ENCODE peak calls at places on chromosome 5, in six cellular contexts. W is MM.1S, R is HCT116, C is PC-3, G is neural progenitor cell, U is SK-N-SH. T is an unnamed sample.

GRCh38 chr5:128199104-128199503 is 115.5 kb downstream of the SLC12A2 start:
- DNase-seq in R (peak), C (peak), U (no peak), W (no peak), G (no peak), T (no peak)

GRCh38 chr5:56055287-56055686 is 60.5 kb upstream of the IL6ST start:
- DNase-seq in C (no peak), U (no peak), G (no peak), R (no peak), W (no peak), T (peak)

GRCh38 chr5:74801197-74801596 is 34.1 kb downstream of the NSA2 start:
- DNase-seq in C (no peak), R (no peak), G (no peak), U (no peak), W (no peak), T (no peak)

GRCh38 chr5:25295067-25295466 is 650.3 kb upstream of the CDH10 start:
- DNase-seq in U (no peak), W (no peak), C (peak), G (no peak), R (no peak), T (no peak)

GRCh38 chr5:179378116-179378440 is 32.8 kb upstream of the ADAMTS2 start:
- DNase-seq in C (no peak), R (no peak), G (no peak), W (no peak), U (peak), T (no peak)

GRCh38 chr5:137320056-137321045 is 178.8 kb downstream of the SPOCK1 start:
- DNase-seq in U (peak), W (peak), R (peak), G (peak), C (peak), T (peak)

GRCh38 chr5:32058101-32058500 is 116.0 kb downstream of the GOLPH3 start:
- DNase-seq in W (no peak), G (no peak), R (no peak), C (peak), U (no peak), T (peak)

GRCh38 chr5:80083115-80083890 is 48.2 kb downstream of the THBS4 start:
- DNase-seq in G (peak), R (peak), W (peak), U (peak), C (peak), T (peak)

GRCh38 chr5:40680741-40681350 is 1.1 kb downstream of the PTGER4 start:
- DNase-seq in R (no peak), U (peak), G (peak), C (no peak), W (no peak), T (no peak)

GRCh38 chr5:176774216-176775171 is 35.9 kb upstream of the UNC5A start:
- DNase-seq in R (no peak), C (no peak), U (no peak), G (no peak), W (no peak), T (no peak)

GRCh38 chr5:78597068-78597857 is 51.3 kb downstream of the LHFPL2 start:
- DNase-seq in U (no peak), C (peak), W (no peak), R (no peak), G (no peak), T (peak)

GRCh38 chr5:108481355-108481931 is 99.5 kb upstream of the FBXL17 start:
- DNase-seq in C (peak), G (peak), R (peak), W (peak), U (peak), T (peak)

GRCh38 chr5:88837817-88838216 is 45.2 kb downstream of the MEF2C start:
- DNase-seq in C (no peak), G (no peak), U (no peak), W (no peak), R (no peak), T (no peak)

GRCh38 chr5:149405550-149406202 is 26.6 kb upstream of the IL17B start:
- DNase-seq in C (no peak), U (no peak), R (no peak), G (no peak), W (no peak), T (peak)

GRCh38 chr5:175485631-175486030 is 7.3 kb downstream of the SFXN1 start:
- DNase-seq in C (no peak), G (no peak), W (no peak), U (no peak), R (no peak), T (no peak)

GRCh38 chr5:75510836-75511434 is 494 bp downstream of the CERT1 start:
- DNase-seq in W (peak), R (no peak), C (peak), U (peak), G (peak), T (peak)

GRCh38 chr5:80399553-80400239 is 8.2 kb upstream of the ZFYVE16 start:
- DNase-seq in U (peak), C (peak), G (no peak), R (no peak), W (peak), T (peak)

GRCh38 chr5:139788294-139788875 is 7.2 kb upstream of the PSD2 start:
- DNase-seq in G (peak), W (no peak), U (no peak), C (no peak), R (no peak), T (peak)

GRCh38 chr5:150624334-150625163 is 15.9 kb upstream of the SYNPO start:
- DNase-seq in R (no peak), C (no peak), W (no peak), G (peak), U (peak), T (peak)

GRCh38 chr5:143812085-143812705 is at the start of gene HMHB1:
- DNase-seq in W (peak), R (no peak), G (no peak), U (no peak), C (no peak), T (no peak)

GRCh38 chr5:67815455-67816391 is 399.8 kb upstream of the PIK3R1 start:
- DNase-seq in W (no peak), U (no peak), G (no peak), R (no peak), C (peak), T (peak)

GRCh38 chr5:180823938-180824629 is 21.5 kb upstream of the MGAT1 start:
- DNase-seq in U (no peak), W (no peak), G (no peak), C (no peak), R (no peak), T (no peak)

GRCh38 chr5:135113323-135113722 is 79.3 kb upstream of the PITX1 start:
- DNase-seq in C (no peak), G (no peak), U (no peak), W (no peak), R (no peak), T (no peak)

GRCh38 chr5:135217669-135218485 is 181.2 kb downstream of the MACROH2A1 start:
- DNase-seq in C (no peak), R (no peak), W (no peak), U (no peak), G (peak), T (no peak)

GRCh38 chr5:32061236-32061635 is 112.9 kb downstream of the GOLPH3 start:
- DNase-seq in C (no peak), U (no peak), W (no peak), R (no peak), G (no peak), T (no peak)

GRCh38 chr5:6827815-6828214 is 114.6 kb downstream of the TENT4A start:
- DNase-seq in W (peak), C (no peak), G (no peak), U (no peak), R (no peak), T (no peak)

GRCh38 chr5:8949908-8950307 is 596.0 kb downstream of the SEMA5A start:
- DNase-seq in R (no peak), W (peak), U (no peak), G (no peak), C (no peak), T (no peak)

GRCh38 chr5:1763548-1763911 is 36.1 kb downstream of the MRPL36 start:
- DNase-seq in G (peak), W (no peak), R (peak), U (peak), C (peak), T (peak)

GRCh38 chr5:120368923-120369715 is 95.0 kb upstream of the PRR16 start:
- DNase-seq in W (peak), R (no peak), C (peak), U (no peak), G (no peak), T (no peak)

GRCh38 chr5:1294839-1295649 is at the start of gene TERT:
- DNase-seq in W (no peak), U (peak), G (peak), R (no peak), C (no peak), T (no peak)

GRCh38 chr5:91591076-91591475 is 208.0 kb upstream of the ARRDC3 start:
- DNase-seq in U (no peak), G (peak), W (no peak), R (peak), C (peak), T (no peak)

GRCh38 chr5:151740336-151740942 is 18.0 kb downstream of the ATOX1 start:
- DNase-seq in C (peak), U (peak), R (no peak), G (peak), W (peak), T (peak)
- H2AFZ ChIP-seq in C (no peak), U (no peak), R (no peak), G (no peak), W (no peak), T (peak)

GRCh38 chr5:146878471-146879172 is at the start of gene PPP2R2B:
- DNase-seq in R (no peak), C (peak), G (peak), U (peak), W (peak), T (peak)
- TF ChIP-seq EZH2phosphoT487 in R (no peak), C (no peak), G (no peak), U (no peak), W (no peak), T (no peak)

GRCh38 chr5:141634162-141634561 is 2.5 kb downstream of the HDAC3 start:
- DNase-seq in W (no peak), R (no peak), C (no peak), G (no peak), U (no peak), T (no peak)

GRCh38 chr5:141636106-141636412 is 590 bp downstream of the HDAC3 start:
- DNase-seq in C (no peak), W (no peak), G (no peak), R (no peak), U (no peak), T (no peak)

GRCh38 chr5:141636413-141637265 is at the start of the genes HDAC3 and RELL2:
- DNase-seq in U (peak), G (peak), C (peak), R (peak), W (peak), T (peak)

GRCh38 chr5:141634720-141635119 is 1.9 kb downstream of the HDAC3 start:
- DNase-seq in R (no peak), U (no peak), C (no peak), W (no peak), G (no peak), T (no peak)

DNA sequence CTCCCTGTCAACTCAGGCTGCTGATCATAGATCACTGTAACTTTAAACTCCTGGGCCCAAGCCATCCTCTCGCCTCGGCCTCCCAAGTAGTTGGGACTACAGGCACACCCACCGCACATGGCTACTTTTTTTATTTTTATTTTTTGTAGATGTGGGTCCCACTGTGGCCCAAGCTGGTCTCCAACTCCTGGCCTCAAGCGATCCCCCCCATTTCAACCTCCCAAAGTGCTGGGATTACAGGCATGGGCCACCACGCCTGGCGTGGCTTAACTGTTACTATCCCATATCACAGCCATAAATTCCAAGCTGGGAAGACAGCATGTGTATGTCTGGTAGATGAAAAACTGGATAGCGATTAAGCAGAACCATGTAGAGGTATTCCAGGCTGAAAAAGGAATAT is 1.0 kb downstream of the HDAC3 start:
- DNase-seq in C (no peak), R (no peak), G (no peak), U (no peak), W (no peak), T (no peak)
- H3K9ac ChIP-seq in C (peak), R (peak), G (peak), U (peak), W (peak), T (peak)

GRCh38 chr5:28850320-28850921 is 1812.0 kb upstream of the CDH9 start:
- DNase-seq in C (no peak), U (no peak), R (no peak), G (no peak), W (no peak), T (no peak)
- H2AFZ ChIP-seq in C (no peak), U (no peak), R (no peak), G (no peak), W (no peak), T (no peak)

DNA sequence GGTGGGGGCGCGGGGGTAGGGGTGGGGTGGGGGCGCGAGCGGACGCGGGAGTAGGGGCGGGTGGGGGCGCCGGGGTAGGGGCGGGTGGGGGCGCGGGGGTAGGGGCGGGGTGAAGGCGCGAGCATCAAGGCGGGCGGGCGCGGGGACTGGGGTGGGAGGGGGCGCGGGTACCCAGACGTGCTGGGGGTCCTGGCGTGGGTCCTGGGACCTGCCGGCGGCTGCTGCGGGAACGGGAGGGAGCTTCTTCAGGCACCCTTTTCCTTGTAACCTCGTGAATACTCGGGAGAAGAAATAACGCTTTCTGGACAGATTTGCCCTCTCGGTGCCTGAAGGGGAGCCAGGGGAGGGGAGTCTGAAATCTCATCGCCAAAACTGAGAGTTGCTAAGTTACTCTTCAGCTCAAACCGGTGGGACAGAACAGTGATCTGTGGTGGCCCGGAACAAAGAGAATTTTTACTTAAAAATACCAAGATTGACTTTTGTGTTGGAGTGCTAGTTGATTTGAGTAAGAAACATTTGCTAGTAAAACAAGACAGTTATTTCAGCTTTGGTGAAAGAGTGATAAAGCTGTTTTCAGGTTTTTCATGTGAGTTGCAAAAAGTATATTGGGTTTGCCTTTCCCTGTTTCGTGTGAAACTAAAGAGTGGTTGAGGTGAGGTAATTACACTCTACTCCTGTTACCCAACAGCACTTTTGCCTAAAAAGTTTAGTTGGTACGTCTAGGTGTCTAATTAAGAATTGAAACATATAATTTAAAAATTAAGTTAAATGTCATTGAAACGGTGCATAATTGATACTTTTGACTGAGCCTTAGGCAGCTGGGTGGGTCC is 638 bp downstream of the PLEKHG4B start:
- DNase-seq in W (no peak), C (no peak), R (no peak), U (peak), G (peak), T (no peak)
- TF ChIP-seq EZH2phosphoT487 in W (no peak), C (no peak), R (no peak), U (no peak), G (no peak), T (peak)

GRCh38 chr5:10475931-10476687 is 34.4 kb downstream of the ROPN1L start:
- DNase-seq in U (no peak), C (no peak), W (no peak), G (no peak), R (no peak), T (no peak)

GRCh38 chr5:10476878-10477277 is 35.2 kb downstream of the ROPN1L start:
- DNase-seq in W (no peak), U (no peak), R (no peak), G (no peak), C (no peak), T (no peak)

GRCh38 chr5:10478436-10478835 is 36.8 kb downstream of the ROPN1L start:
- DNase-seq in R (no peak), W (no peak), G (no peak), C (peak), U (no peak), T (peak)

GRCh38 chr5:10481241-10481932 is 39.7 kb downstream of the ROPN1L start:
- DNase-seq in W (no peak), G (peak), C (peak), U (no peak), R (no peak), T (no peak)

GRCh38 chr5:10479226-10479721 is 37.6 kb downstream of the ROPN1L start:
- DNase-seq in W (no peak), U (no peak), R (no peak), C (peak), G (no peak), T (peak)
- H3K9ac ChIP-seq in W (no peak), U (no peak), R (no peak), C (no peak), G (no peak), T (no peak)

GRCh38 chr5:154836225-154836624 is 14.2 kb downstream of the FAXDC2 start:
- DNase-seq in U (no peak), W (no peak), G (no peak), R (no peak), C (no peak), T (no peak)
- H2AFZ ChIP-seq in U (no peak), W (no peak), G (no peak), R (no peak), C (no peak), T (no peak)

GRCh38 chr5:107383414-107383813 is 287.3 kb downstream of the EFNA5 start:
- DNase-seq in G (no peak), W (no peak), R (no peak), C (peak), U (no peak), T (no peak)

GRCh38 chr5:107380654-107381053 is 290.1 kb downstream of the EFNA5 start:
- DNase-seq in W (no peak), U (no peak), C (no peak), G (no peak), R (no peak), T (no peak)

GRCh38 chr5:107378218-107378899 is 292.4 kb downstream of the EFNA5 start:
- DNase-seq in U (no peak), W (no peak), G (no peak), C (peak), R (no peak), T (no peak)

GRCh38 chr5:107384256-107384655 is 286.5 kb downstream of the EFNA5 start:
- DNase-seq in G (no peak), R (no peak), W (no peak), C (peak), U (no peak), T (no peak)

GRCh38 chr5:107381189-107381856 is 289.4 kb downstream of the EFNA5 start:
- DNase-seq in W (no peak), G (no peak), C (peak), U (no peak), R (peak), T (peak)
- TF ChIP-seq EZH2phosphoT487 in W (no peak), G (no peak), C (no peak), U (no peak), R (no peak), T (no peak)

DNA sequence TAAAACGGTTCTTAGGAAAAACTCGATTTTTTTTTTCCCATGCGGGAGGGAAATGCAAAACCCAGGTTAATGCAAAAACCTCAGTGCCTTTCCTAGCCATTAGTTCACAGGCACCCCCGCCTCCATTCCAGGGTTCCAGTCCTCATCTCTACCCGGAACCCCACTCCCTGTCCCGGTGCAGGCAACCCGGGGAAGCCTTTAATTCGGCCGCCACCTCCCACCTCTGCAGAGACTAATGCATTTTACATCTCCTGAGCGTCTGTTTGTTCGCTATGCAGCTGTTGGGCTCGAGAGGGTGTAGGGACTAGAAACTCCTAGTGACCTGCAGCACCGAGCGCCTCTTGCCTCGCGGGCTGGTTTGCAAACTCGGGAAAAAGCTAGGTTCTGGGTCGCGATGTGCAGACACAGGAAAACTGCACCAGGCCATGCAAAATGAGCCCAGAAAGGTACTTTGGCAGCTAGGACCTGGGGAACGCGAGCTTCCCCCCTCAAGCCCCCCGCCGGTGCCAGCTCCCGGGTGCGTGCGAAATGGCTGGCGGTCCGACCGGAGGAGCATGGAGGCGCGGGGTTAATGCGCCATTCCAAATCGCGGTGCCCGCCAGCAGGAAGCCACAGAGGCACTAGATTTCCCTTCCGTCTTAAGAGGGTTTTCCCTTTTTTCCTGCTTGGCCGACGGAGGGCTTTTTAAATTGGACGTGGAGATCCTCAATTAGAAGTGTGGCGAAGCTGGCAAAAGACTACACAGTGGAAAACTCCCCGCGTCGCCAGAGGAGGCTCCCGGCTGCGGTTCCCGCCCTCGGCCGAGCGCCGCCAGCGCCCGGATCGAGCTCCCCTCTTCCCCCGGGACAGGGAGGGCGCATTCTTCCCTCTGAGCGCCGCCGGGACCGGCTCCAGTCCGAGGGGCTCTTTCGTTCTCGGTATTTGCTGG is 3.4 kb downstream of the GDNF start:
- DNase-seq in R (no peak), G (peak), U (peak), C (peak), W (no peak), T (peak)
- H3K9ac ChIP-seq in R (no peak), G (no peak), U (peak), C (no peak), W (no peak), T (peak)

DNA sequence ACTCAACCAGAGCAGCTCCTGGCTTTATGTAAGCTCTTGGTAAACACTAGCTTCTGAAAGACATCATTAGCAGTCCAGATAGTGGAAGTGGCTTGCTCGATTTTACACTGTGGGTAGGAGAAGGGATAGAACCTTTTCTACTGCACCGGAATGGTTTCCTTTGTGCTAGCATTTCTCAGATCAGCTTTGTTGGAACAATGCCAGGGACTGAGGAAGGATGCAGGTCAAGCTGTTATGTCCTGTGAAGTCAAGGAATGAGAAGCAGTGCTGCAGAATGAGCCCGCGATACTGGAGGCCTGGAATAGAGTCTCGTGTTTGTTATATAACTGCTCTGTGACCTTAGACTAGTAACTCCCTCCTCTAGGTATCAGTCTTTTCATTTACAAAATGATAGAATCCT is 233.6 kb downstream of the GABRB2 start:
- DNase-seq in U (no peak), R (no peak), G (no peak), C (no peak), W (no peak), T (no peak)
- H2AFZ ChIP-seq in U (no peak), R (no peak), G (no peak), C (no peak), W (no peak), T (no peak)